ENCODE peak calls at places on chromosomes 13 and 19, in nine cellular contexts. R is NCI-H774, J is HS-5, S is iris pigment epithelial cell, X is natural killer cell, G is NCI-H2081, Y is breast epithelium, I is WTC11, U is D341Med. N is an unnamed sample.
A peak's percentile ranks its signal among the peaks of the same experiment; 100 is the strongest.

GRCh38 chr19:52248256-52248655 is 21.1 kb upstream of the ZNF766 start:
- DNase-seq in I (peak; percentile 72), U (peak; percentile 63), R (no peak), Y (no peak), S (peak; percentile 68), G (peak; percentile 13), X (peak; percentile 34), J (no peak), N (peak; percentile 51)

GRCh38 chr19:56405062-56405461 is 930 bp downstream of the ZNF583 start:
- DNase-seq in Y (no peak), I (no peak), G (no peak), J (no peak), X (peak; percentile 28), U (no peak), S (no peak), R (no peak), N (no peak)

GRCh38 chr19:7528192-7528519 is 5.7 kb downstream of the MCOLN1 start:
- DNase-seq in U (no peak), G (no peak), Y (no peak), J (no peak), I (no peak), X (no peak), R (no peak), S (no peak), N (no peak)

GRCh38 chr19:35832054-35832453 is 19.4 kb upstream of the PRODH2 start:
- DNase-seq in U (no peak), R (no peak), I (no peak), S (no peak), X (no peak), Y (no peak), G (no peak), J (no peak), N (no peak)

GRCh38 chr19:5691205-5691929 is 1.3 kb downstream of the RPL36 start:
- DNase-seq in I (no peak), Y (peak; percentile 68), S (peak; percentile 55), J (no peak), G (peak; percentile 65), R (no peak), X (no peak), U (no peak), N (peak; percentile 51)

GRCh38 chr19:11499890-11500420 is 5.7 kb downstream of the ZNF653 start:
- DNase-seq in S (no peak), G (no peak), J (no peak), I (no peak), U (no peak), R (no peak), Y (no peak), X (no peak), N (no peak)

GRCh38 chr13:37306778-37307544 is 201.5 kb upstream of the CSNK1A1L start:
- DNase-seq in J (peak; percentile 64), R (no peak), S (peak; percentile 97), X (no peak), G (no peak), I (no peak), Y (no peak), U (no peak), N (no peak)

GRCh38 chr19:8017808-8018207 is 12.4 kb upstream of the ELAVL1 start:
- DNase-seq in S (no peak), R (no peak), Y (no peak), G (no peak), U (peak; percentile 77), J (no peak), I (no peak), X (peak; percentile 37), N (no peak)

GRCh38 chr19:56671613-56671994 is at the start of gene ZNF835:
- DNase-seq in U (peak; percentile 93), X (peak; percentile 84), Y (peak; percentile 90), G (no peak), I (no peak), S (peak; percentile 52), R (peak; percentile 89), J (no peak), N (no peak)

GRCh38 chr13:40983725-40984669 is 35.1 kb downstream of the ELF1 start:
- DNase-seq in U (no peak), R (peak; percentile 15), G (peak; percentile 21), Y (no peak), I (no peak), J (no peak), X (no peak), S (no peak), N (no peak)

GRCh38 chr19:11821474-11821873 is 7.4 kb downstream of the ZNF440 start:
- DNase-seq in U (no peak), X (no peak), I (no peak), Y (no peak), J (peak; percentile 18), R (no peak), G (no peak), S (peak; percentile 29), N (peak; percentile 9)

GRCh38 chr13:46097015-46097414 is 7.8 kb downstream of the CPB2 start:
- DNase-seq in R (peak; percentile 75), S (no peak), J (no peak), G (no peak), I (no peak), X (no peak), Y (no peak), U (no peak), N (no peak)

GRCh38 chr13:85367887-85368286 is 431.3 kb downstream of the SLITRK6 start:
- DNase-seq in U (no peak), I (no peak), X (no peak), S (peak; percentile 47), R (no peak), J (no peak), Y (no peak), G (no peak), N (no peak)

GRCh38 chr13:31195616-31196015 is 4.2 kb upstream of the B3GLCT start:
- DNase-seq in I (no peak), G (no peak), U (no peak), Y (no peak), R (no peak), X (no peak), J (no peak), S (no peak), N (no peak)

GRCh38 chr13:42190529-42190928 is 81.4 kb upstream of the AKAP11 start:
- DNase-seq in Y (no peak), G (no peak), S (no peak), X (no peak), I (no peak), R (no peak), U (no peak), J (no peak), N (no peak)

GRCh38 chr13:94031609-94032008 is 447.9 kb downstream of the DCT start:
- DNase-seq in U (no peak), G (no peak), X (no peak), Y (no peak), J (no peak), S (peak; percentile 15), R (no peak), I (no peak), N (no peak)

GRCh38 chr19:40503300-40503699 is 36.5 kb downstream of the SPTBN4 start:
- DNase-seq in U (no peak), R (no peak), J (no peak), S (no peak), G (no peak), X (no peak), I (peak; percentile 29), Y (no peak), N (peak; percentile 78)

GRCh38 chr19:1567848-1568227 is 287 bp downstream of the MEX3D start:
- DNase-seq in U (no peak), Y (no peak), G (no peak), I (no peak), R (no peak), J (no peak), X (no peak), S (no peak), N (no peak)

GRCh38 chr19:29120471-29120870 is 92.5 kb downstream of the UQCRFS1 start:
- DNase-seq in J (no peak), R (no peak), U (no peak), Y (no peak), G (no peak), I (no peak), X (no peak), S (no peak), N (no peak)

GRCh38 chr13:42615691-42616090 is 41.7 kb downstream of the TNFSF11 start:
- DNase-seq in R (no peak), X (no peak), I (no peak), G (no peak), J (no peak), U (no peak), S (peak; percentile 63), Y (no peak), N (no peak)

GRCh38 chr13:97298816-97299215 is 76.7 kb downstream of the MBNL2 start:
- DNase-seq in J (no peak), G (no peak), I (no peak), X (no peak), S (no peak), U (no peak), Y (no peak), R (no peak), N (no peak)

GRCh38 chr19:7355151-7355845 is 6.6 kb downstream of the ARHGEF18 start:
- DNase-seq in I (no peak), X (no peak), J (no peak), R (no peak), G (no peak), Y (no peak), S (peak; percentile 16), U (peak; percentile 45), N (no peak)

N was measured in BE2C.